ENCODE peak calls at places on chromosomes 1 and 21, in eight cellular contexts. L, T, Y, J, C, F, I and D are unnamed samples.

GRCh38 chr1:224434447-224435317 is at the start of gene WDR26:
- DNase-seq in L (peak; percentile 90), J (peak; percentile 86), F (peak; percentile 76), T (peak; percentile 95), I (peak; percentile 93), Y (peak; percentile 84), C (peak; percentile 83), D (peak; percentile 83)

GRCh38 chr1:19861034-19861433 is 21.2 kb upstream of the OTUD3 start:
- DNase-seq in J (no peak), F (no peak), C (no peak), Y (no peak), T (no peak), L (peak; percentile 70), I (no peak), D (no peak)

GRCh38 chr21:29298348-29299045 is at the start of gene BACH1:
- DNase-seq in L (peak; percentile 98), F (peak; percentile 78), J (peak; percentile 95), Y (peak; percentile 95), I (peak; percentile 97), C (peak; percentile 78), T (peak; percentile 97), D (peak; percentile 79)

GRCh38 chr1:183281039-183281438 is 95.0 kb downstream of the LAMC2 start:
- DNase-seq in I (no peak), Y (peak; percentile 56), F (no peak), T (no peak), J (peak; percentile 56), C (no peak), L (no peak), D (no peak)

GRCh38 chr1:12143631-12144155 is 23.1 kb upstream of the TNFRSF1B start:
- DNase-seq in L (peak; percentile 86), F (no peak), Y (peak; percentile 87), C (no peak), J (peak; percentile 92), T (no peak), I (no peak), D (peak; percentile 53)

GRCh38 chr1:112956503-112957132 is 622 bp upstream of the SLC16A1 start:
- DNase-seq in F (peak; percentile 26), Y (peak; percentile 53), L (peak; percentile 5), C (peak; percentile 32), J (no peak), I (no peak), T (no peak), D (peak; percentile 57)

GRCh38 chr1:47906466-47907191 is 90.6 kb downstream of the TRABD2B start:
- DNase-seq in J (no peak), T (no peak), C (no peak), I (no peak), Y (no peak), F (no peak), L (peak; percentile 34), D (no peak)

GRCh38 chr1:145690587-145691558 is 16.3 kb downstream of the PDZK1 start:
- DNase-seq in Y (no peak), T (no peak), F (peak; percentile 1), C (peak; percentile 18), J (no peak), L (no peak), I (no peak), D (no peak)

GRCh38 chr1:60483471-60483870 is 409.9 kb upstream of the C1orf87 start:
- DNase-seq in C (no peak), Y (no peak), J (no peak), F (no peak), L (no peak), I (no peak), T (no peak), D (no peak)

GRCh38 chr1:14516974-14517812 is 81.3 kb upstream of the KAZN start:
- DNase-seq in Y (no peak), J (no peak), I (no peak), F (no peak), L (peak; percentile 39), T (no peak), C (no peak), D (no peak)

GRCh38 chr1:24551910-24552571 is 3.8 kb upstream of the NCMAP start:
- DNase-seq in C (no peak), J (no peak), T (peak; percentile 58), I (peak; percentile 40), Y (no peak), L (peak; percentile 81), F (no peak), D (no peak)

GRCh38 chr1:8875216-8875861 is 3.1 kb downstream of the ENO1 start:
- DNase-seq in C (peak; percentile 6), T (no peak), Y (no peak), L (no peak), F (no peak), J (no peak), I (no peak), D (no peak)

GRCh38 chr1:110591956-110592355 is 14.2 kb downstream of the KCNA2 start:
- DNase-seq in F (no peak), T (no peak), C (no peak), I (no peak), L (no peak), Y (no peak), J (no peak), D (no peak)

GRCh38 chr1:46065405-46065804 is 67.0 kb downstream of the PIK3R3 start:
- DNase-seq in L (peak; percentile 15), J (no peak), C (no peak), Y (no peak), T (no peak), F (no peak), I (no peak), D (no peak)

GRCh38 chr1:151994956-151995355 is 1.3 kb upstream of the S100A10 start:
- DNase-seq in F (no peak), J (peak; percentile 72), L (peak; percentile 49), Y (no peak), T (no peak), I (no peak), C (no peak), D (no peak)

GRCh38 chr1:151995774-151996173 is 2.1 kb upstream of the S100A10 start:
- DNase-seq in T (no peak), F (no peak), L (no peak), I (no peak), J (no peak), C (no peak), Y (no peak), D (no peak)

GRCh38 chr1:151993084-151993733 is 450 bp downstream of the S100A10 start:
- DNase-seq in C (peak; percentile 27), L (peak; percentile 35), F (peak; percentile 9), Y (peak; percentile 73), J (peak; percentile 70), T (no peak), I (no peak), D (peak; percentile 69)

GRCh38 chr1:151992345-151993083 is 1.1 kb downstream of the S100A10 start:
- DNase-seq in I (no peak), Y (peak; percentile 92), C (peak; percentile 40), T (no peak), F (peak; percentile 31), L (peak; percentile 89), J (peak; percentile 92), D (peak; percentile 18)

DNA sequence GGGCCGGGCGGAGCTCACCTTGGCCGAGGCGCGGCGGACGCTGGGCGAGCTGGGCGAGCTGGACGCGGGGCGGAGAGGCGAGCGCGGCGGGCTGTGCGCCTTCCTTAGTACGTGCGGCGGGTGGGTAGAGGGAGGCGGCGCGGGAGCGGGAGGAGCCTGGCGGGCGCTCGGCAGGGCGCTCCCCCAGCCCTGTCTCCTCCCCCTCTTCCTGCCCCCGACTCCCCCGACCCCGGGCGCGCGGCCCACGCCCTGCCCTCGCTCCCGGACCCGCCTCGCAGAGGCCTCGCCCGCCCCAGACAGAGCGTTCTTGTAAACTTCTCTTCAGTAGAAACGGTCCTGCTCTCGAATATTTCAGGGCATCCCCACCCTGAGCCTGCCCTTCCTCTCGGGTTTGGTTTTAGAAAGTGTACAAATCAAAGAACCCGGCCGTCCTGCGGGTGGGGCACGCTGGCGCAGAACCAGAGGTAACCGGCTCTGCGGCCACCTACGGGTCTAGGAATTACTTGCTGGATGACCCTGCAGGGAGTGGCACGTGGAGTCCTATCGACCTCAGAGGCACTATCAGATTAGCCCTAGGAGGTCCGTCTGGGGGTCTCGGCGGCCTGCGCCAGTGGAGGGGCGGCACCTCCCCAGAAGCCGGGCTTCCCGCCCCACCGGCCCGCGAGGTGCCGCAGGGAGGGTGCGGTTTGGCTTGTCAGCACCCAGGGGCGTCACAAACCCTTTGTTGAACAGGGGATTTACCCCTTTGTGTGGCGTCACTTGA is at the start of gene S100A10:
- DNase-seq in Y (peak; percentile 89), C (peak; percentile 73), I (peak; percentile 71), J (peak; percentile 90), L (peak; percentile 93), T (peak; percentile 58), F (peak; percentile 70), D (peak; percentile 93)
- H3K27me3 ChIP-seq in Y (no peaks in the 10 kb centered on the region), C (no peaks in the 10 kb centered on the region), I (peaks cover 69% of the 10 kb centered on the region), J (no peaks in the 10 kb centered on the region), L (no peaks in the 10 kb centered on the region), T (no peaks in the 10 kb centered on the region), F (no peaks in the 10 kb centered on the region), D (peaks cover 2% of the 10 kb centered on the region)

GRCh38 chr1:18642278-18643095 is 11.8 kb downstream of the PAX7 start:
- DNase-seq in T (no peak), L (no peak), I (no peak), J (no peak), F (no peak), Y (no peak), C (no peak), D (no peak)
- H3K27me3 ChIP-seq in T (peaks cover 97% of the 10 kb centered on the region), L (peaks cover 98% of the 10 kb centered on the region), I (peaks cover 100% of the 10 kb centered on the region), J (no peaks in the 10 kb centered on the region), F (peaks cover 80% of the 10 kb centered on the region), Y (peaks cover 100% of the 10 kb centered on the region), C (peaks cover 70% of the 10 kb centered on the region), D (peaks cover 36% of the 10 kb centered on the region)

DNA sequence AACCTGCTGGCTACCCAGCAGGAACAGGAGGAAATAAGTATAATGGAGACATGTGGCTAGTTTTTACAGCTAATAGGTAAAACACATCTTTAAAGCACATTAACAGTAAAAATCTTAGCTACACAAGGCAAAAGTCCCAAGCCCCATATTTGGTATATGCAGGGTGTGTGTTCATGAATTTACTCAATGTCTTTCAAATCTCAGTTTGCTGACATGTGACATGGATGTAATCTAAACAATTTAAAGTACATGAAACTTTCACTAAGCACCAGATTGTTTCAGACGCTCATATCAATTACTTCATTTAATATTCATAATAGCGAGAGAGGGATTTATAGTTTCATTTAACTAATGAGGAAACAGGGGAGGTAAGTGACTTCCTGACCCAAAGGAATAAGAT is 3.9 kb downstream of the TACSTD2 start:
- DNase-seq in T (no peak), C (no peak), Y (no peak), F (no peak), J (no peak), I (no peak), L (no peak), D (no peak)
- H3K27me3 ChIP-seq in T (no peaks in the 10 kb centered on the region), C (peaks cover 19% of the 10 kb centered on the region), Y (peaks cover 15% of the 10 kb centered on the region), F (peaks cover 18% of the 10 kb centered on the region), J (no peaks in the 10 kb centered on the region), I (peaks cover 95% of the 10 kb centered on the region), L (no peaks in the 10 kb centered on the region), D (peaks cover 46% of the 10 kb centered on the region)

DNA sequence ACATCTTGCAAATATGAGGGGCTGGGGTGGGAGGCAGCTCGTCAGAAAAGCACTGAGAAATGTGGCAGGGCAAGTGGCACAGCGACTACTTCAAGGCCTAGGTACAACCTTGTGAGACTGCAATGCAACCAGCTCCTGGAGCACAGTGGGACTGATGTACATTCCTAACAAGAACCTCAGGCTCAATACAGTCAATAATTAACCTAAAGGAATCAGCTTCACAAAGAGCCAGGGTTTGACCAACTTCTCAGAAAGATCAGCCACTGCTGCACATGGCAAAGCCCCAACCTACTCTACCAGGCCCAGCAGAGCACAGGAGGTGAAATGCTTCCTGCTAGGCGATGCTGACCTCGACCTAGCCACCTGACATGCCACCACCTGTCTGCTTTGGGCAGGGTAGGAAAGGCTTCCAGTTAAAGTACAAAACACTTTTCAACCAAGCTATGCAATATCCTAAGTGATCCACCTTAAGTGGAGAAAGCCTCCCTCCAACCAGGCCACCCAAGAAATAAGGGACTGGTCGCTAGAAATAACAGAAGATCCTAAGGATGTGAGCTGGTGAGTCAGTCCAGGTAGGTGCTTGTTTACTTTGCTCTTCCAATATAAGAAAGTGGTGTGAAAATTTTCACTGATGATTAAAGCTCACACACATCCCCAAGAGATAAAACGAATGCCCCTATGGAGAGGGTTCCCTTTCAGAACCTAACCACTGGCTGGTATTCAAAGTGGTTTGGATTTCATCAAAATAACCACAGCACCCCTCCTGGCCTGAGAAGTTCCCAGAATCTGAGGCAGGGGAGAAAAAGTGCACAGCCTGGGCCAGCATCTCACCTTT is 2.1 kb downstream of the RIPK4 start:
- DNase-seq in F (no peak), L (peak; percentile 46), T (no peak), J (peak; percentile 30), Y (no peak), C (no peak), I (no peak), D (no peak)
- H3K27me3 ChIP-seq in F (peaks cover 54% of the 10 kb centered on the region), L (peaks cover 31% of the 10 kb centered on the region), T (no peaks in the 10 kb centered on the region), J (no peaks in the 10 kb centered on the region), Y (peaks cover 76% of the 10 kb centered on the region), C (peaks cover 35% of the 10 kb centered on the region), I (peaks cover 98% of the 10 kb centered on the region), D (peaks cover 26% of the 10 kb centered on the region)